ENCODE peak calls at places on chromosome 2, in six cellular contexts. L, S, M, C, T and U are unnamed samples. For H3K27me3, the result is how much of the 10 kb centered on the place peaks cover.

GRCh38 chr2:190780594-190780993 is 100.0 kb upstream of the GLS start:
- DNase-seq in L (no peak), S (no peak), M (no peak), C (no peak), T (no peak), U (no peak)

GRCh38 chr2:28356095-28356911 is 36.4 kb upstream of the FOSL2 start:
- DNase-seq in L (peak), S (no peak), M (peak), C (peak), T (peak), U (no peak)

GRCh38 chr2:142975239-142975638 is 97.8 kb downstream of the KYNU start:
- DNase-seq in L (no peak), S (no peak), M (no peak), C (no peak), T (no peak), U (no peak)

GRCh38 chr2:232265329-232265728 is 113.2 kb upstream of the ALPP start:
- DNase-seq in L (no peak), S (no peak), M (no peak), C (no peak), T (no peak), U (no peak)

GRCh38 chr2:181077128-181077709 is 96.8 kb downstream of the UBE2E3 start:
- DNase-seq in L (no peak), S (no peak), M (peak), C (no peak), T (peak), U (no peak)

GRCh38 chr2:212618636-212619035 is 80.0 kb upstream of the ERBB4 start:
- DNase-seq in L (no peak), S (no peak), M (no peak), C (no peak), T (no peak), U (no peak)

GRCh38 chr2:230908595-230909191 is 16.3 kb downstream of the GPR55 start:
- DNase-seq in L (peak), S (no peak), M (no peak), C (peak), T (no peak), U (peak)

GRCh38 chr2:200929334-200930249 is 33.9 kb downstream of the ORC2 start:
- DNase-seq in L (no peak), S (no peak), M (no peak), C (no peak), T (no peak), U (no peak)

GRCh38 chr2:225895126-225895525 is 495.6 kb downstream of the NYAP2 start:
- DNase-seq in L (no peak), S (no peak), M (no peak), C (peak), T (no peak), U (no peak)

GRCh38 chr2:129468879-129469278 is 510.6 kb upstream of the RAB6C start:
- DNase-seq in L (no peak), S (no peak), M (no peak), C (no peak), T (no peak), U (no peak)

GRCh38 chr2:61733563-61733962 is 120.3 kb downstream of the FAM161A start:
- DNase-seq in L (no peak), S (no peak), M (no peak), C (no peak), T (no peak), U (no peak)

GRCh38 chr2:161839931-161840330 is 215.7 kb downstream of the SLC4A10 start:
- DNase-seq in L (no peak), S (no peak), M (no peak), C (no peak), T (no peak), U (no peak)

GRCh38 chr2:29317077-29317517 is 201.9 kb downstream of the CLIP4 start:
- DNase-seq in L (no peak), S (no peak), M (no peak), C (no peak), T (no peak), U (no peak)

GRCh38 chr2:101493074-101493473 is 18.2 kb upstream of the RFX8 start:
- DNase-seq in L (no peak), S (no peak), M (peak), C (no peak), T (no peak), U (no peak)

GRCh38 chr2:42973771-42974170 is 181.4 kb upstream of the HAAO start:
- DNase-seq in L (no peak), S (no peak), M (no peak), C (no peak), T (no peak), U (no peak)

GRCh38 chr2:238883315-238884004 is 35.6 kb downstream of the TWIST2 start:
- DNase-seq in L (no peak), S (no peak), M (no peak), C (peak), T (no peak), U (no peak)

GRCh38 chr2:156890498-156891148 is 366.9 kb upstream of the GALNT5 start:
- DNase-seq in L (no peak), S (no peak), M (peak), C (no peak), T (no peak), U (no peak)

GRCh38 chr2:222946700-222947278 is 86.0 kb downstream of the ACSL3 start:
- DNase-seq in L (no peak), S (no peak), M (no peak), C (no peak), T (no peak), U (no peak)

GRCh38 chr2:7860693-7861092 is 821.2 kb upstream of the ID2 start:
- DNase-seq in L (no peak), S (no peak), M (no peak), C (no peak), T (no peak), U (no peak)

GRCh38 chr2:3784731-3785130 is 81.4 kb downstream of the DCDC2C start:
- DNase-seq in L (no peak), S (no peak), M (no peak), C (no peak), T (no peak), U (no peak)

GRCh38 chr2:148590613-148591012 is 53.9 kb upstream of the EPC2 start:
- DNase-seq in L (no peak), S (no peak), M (no peak), C (no peak), T (no peak), U (no peak)

GRCh38 chr2:137467246-137467862 is 496.9 kb upstream of the HNMT start:
- DNase-seq in L (peak), S (peak), M (peak), C (no peak), T (peak), U (peak)

GRCh38 chr2:66682476-66682875 is 247.6 kb downstream of the MEIS1 start:
- DNase-seq in L (no peak), S (no peak), M (no peak), C (no peak), T (no peak), U (no peak)

GRCh38 chr2:186690796-186691195 is 3.1 kb upstream of the FAM171B start:
- DNase-seq in L (no peak), S (no peak), M (no peak), C (no peak), T (no peak), U (no peak)

DNA sequence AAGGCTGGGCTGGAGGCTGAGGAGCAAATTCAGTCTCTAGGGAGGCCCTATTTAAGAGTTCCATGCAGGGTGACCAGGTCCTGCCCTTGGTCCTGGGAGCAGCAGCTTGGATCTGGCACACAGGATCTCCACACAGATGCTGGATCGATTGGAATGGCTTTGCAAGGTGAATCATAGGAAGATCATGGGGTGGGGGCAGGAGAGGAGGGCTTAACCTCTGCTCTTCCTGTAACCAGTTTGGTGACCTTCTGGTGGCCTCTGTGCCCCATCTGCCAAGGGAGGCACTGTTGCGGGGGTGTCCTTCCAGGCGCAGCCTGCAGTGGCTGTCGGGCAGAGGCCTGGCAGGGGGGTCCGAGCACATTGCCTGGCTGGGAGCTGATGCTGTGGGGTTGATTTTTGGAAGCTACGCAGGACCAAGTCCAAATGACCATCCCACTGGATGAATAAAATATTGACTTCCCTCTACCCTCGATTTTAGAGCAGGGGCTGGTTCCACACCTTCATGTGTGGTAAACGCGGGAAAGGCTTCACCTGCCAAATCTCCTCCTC is 79.7 kb downstream of the EDAR start:
- DNase-seq in L (no peak), S (no peak), M (no peak), C (no peak), T (peak), U (no peak)
- H3K27me3 ChIP-seq in L (under half), S (under half), M (under half), C (under half), T (under half), U (under half)

DNA sequence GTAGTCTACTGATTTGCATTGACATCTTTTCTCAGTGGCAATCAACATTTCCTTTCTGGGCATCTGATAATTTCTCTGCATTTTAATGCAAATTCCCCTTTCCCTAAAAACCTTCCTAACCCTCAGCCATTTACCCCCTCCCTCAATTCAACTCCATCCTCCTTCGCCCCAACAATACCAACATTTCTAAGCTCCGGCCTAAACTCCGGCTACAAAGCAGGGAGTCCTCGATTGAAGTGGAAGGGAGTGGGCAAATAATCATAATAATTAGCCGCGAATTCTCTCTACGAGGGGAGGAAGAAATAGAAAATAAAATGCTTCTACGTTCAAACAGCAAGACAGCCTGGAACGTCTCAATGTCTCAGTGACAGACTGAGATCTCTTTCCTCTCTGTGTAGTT is 4.6 kb downstream of the BCL11A start:
- DNase-seq in L (no peak), S (no peak), M (no peak), C (no peak), T (no peak), U (no peak)
- H3K27me3 ChIP-seq in L (under half), S (under half), M (under half), C (under half), T (under half), U (under half)

GRCh38 chr2:169732583-169733358 is 861 bp upstream of the KLHL23 start:
- DNase-seq in L (no peak), S (no peak), M (no peak), C (no peak), T (no peak), U (no peak)
- H3K27me3 ChIP-seq in L (under half), S (under half), M (under half), C (under half), T (under half), U (under half)

DNA sequence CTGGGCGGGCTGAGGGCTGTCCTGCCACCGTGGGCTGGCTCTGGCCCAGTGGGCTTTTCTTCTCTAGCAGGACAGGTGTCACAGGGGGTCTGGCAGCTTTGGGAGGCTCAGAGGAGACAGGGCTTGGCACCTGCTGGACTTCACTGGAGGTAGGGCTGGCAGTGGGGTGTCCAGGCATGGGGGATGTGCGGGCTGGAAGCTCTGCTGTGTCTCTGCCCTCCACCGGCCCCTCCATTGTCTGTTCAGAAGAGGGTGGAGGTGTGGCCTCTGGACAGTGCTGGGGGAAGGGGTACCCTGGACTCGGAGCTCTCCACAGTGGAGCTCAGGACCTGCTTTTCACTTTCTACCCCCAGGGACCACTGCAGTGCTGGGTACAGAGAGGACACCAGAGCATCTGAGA is 9.2 kb downstream of the PTPRN start:
- DNase-seq in L (no peak), S (no peak), M (no peak), C (no peak), T (no peak), U (no peak)
- H3K27me3 ChIP-seq in L (under half), S (under half), M (under half), C (under half), T (under half), U (under half)

DNA sequence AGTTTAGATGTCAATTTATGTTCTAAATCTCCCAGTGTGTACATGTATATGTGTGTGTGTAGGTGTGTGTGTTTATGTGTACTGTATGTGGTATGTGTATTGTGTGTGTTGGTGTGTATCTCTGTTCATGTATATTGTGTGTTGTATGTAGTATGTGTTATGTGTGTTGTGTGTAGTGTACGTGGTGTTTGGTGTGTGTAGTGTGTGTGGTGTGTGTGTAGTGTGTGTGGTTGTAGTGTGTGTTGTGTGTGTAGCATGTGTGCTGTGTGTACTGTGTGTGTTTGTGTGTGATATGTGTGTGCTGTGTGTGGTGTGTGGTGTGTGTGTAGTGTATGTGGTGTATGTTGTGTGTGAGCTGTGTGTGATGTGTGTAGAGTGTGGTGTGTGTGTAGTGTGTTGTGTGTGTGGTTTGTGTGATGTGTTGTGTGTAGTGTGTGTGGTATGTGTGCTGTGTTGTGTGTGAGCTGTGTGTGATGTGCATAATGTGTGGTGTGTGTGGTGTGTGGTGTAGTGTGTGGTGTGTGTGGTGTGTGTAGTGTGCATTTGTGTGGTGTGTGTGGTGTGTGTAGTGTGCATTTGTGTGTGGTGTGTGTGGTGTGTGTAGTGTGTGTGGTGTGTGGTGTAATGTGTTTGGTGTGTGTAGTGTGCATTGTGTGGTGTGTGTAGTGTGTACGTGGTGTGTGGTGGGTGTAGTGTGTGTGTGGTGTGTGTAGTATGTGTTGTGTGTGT is 5.2 kb upstream of the RTP5 start:
- DNase-seq in L (no peak), S (no peak), M (no peak), C (no peak), T (no peak), U (no peak)
- H3K27me3 ChIP-seq in L (under half), S (under half), M (under half), C (under half), T (under half), U (half or more)

DNA sequence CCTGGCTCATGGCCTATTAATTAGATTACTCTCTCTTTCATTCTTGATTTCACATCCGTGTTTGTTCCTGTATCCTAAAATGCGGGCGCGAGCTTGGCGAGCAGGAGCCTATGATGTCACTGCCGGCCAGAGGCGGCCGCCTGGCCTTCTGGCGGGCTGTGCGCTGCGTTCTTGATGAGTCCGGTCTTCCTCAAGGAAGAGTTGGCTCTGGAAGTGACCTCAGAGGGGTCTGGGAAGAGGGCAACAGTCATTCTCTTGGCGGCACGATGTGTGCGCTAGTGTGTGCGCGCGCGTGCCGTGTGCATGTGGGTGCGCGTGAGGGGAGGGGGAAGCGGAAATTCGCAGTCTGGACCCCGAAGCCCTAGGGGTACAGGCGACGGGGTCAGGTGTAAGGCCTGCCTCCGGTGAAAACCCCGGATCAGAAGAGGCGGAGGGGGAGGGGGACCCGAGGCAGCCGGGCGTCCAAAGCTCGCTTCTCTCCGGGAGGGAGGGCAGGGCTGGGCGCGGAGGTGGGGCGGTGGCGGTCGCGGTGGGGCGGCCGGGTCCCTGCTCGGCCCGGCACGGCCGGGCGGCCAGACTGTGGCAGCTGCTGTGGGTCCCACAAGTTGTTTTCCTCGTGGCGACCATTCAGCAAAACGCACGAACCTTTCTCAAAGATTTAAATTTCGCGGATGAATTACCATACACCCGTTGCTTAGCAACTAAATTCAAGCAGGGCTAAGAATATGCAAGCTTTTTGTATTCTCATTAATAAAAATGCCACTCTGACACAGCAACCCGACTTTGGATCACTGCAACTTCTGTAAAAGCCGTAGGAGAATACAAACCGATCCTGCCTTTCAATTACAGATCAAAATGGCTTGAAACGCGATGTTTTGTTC is 8.4 kb downstream of the POU3F3 start:
- DNase-seq in L (no peak), S (no peak), M (no peak), C (no peak), T (peak), U (no peak)
- H3K27me3 ChIP-seq in L (half or more), S (half or more), M (half or more), C (under half), T (half or more), U (under half)

DNA sequence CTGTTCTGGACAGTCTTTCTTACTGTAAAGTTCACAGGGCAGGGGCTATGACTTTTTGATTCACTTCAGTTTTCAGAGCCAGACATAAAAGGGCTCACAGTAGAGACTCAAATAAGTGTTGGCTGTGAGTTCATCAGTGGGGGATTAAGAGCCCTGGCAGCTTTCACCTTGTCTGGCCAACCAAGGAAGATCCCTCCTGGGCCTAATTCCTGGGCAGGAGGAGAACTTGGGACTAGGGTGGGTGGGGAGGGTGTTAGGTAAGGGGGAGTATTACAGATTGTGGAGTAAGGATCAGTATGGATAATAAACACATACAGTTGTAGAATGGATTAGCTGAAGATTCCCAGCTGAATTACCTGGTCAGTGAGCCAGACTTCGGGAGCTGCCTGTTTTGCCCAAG is 904 bp upstream of the SFXN5 start:
- DNase-seq in L (no peak), S (no peak), M (no peak), C (no peak), T (peak), U (no peak)
- H3K27me3 ChIP-seq in L (under half), S (under half), M (under half), C (under half), T (under half), U (under half)

DNA sequence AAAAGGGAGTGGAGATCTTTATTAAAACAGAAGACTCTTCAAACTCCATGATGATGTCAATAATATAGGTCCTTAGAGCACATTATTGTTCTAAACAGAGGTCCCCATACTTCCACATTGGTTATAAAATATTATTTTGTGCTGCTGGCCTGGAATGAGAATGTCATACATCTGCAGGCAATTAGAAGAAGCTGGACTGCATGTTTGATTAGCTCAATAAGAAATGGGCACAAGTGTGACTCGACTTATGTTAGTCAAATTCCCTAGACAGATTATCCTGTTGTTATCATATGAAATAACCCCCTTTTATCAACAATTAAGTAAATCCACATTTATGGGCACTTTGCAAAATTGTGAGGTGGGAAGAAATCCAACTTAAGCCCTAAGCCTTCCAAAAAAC is 8.8 kb downstream of the EFEMP1 start:
- DNase-seq in L (no peak), S (no peak), M (no peak), C (no peak), T (no peak), U (no peak)
- H3K27me3 ChIP-seq in L (under half), S (under half), M (under half), C (under half), T (under half), U (under half)

GRCh38 chr2:44772670-44773378 is 168.7 kb upstream of the SIX3 start:
- DNase-seq in L (no peak), S (no peak), M (no peak), C (no peak), T (no peak), U (no peak)
- H3K27me3 ChIP-seq in L (under half), S (under half), M (half or more), C (under half), T (under half), U (under half)